ENCODE peak calls at places on chromosome 1, in ten cellular contexts. One of them, this sample, is unnamed.
A peak's percentile ranks its signal among the peaks of the same experiment; 100 is the strongest.

GRCh38 chr1:155219592-155220031 is 11.1 kb downstream of the MTX1 start:
- DNase-seq in mammary epithelial cell: no peak
- DNase-seq in astrocyte of the cerebellum: no peak
- DNase-seq in neural crest cell: no peak
- DNase-seq in upper lobe of right lung: no peak
- DNase-seq in cardiac muscle cell: peak; percentile 40
- DNase-seq in fibroblast of pulmonary artery: no peak
- DNase-seq in ovary: peak; percentile 62
- DNase-seq in heart left ventricle: no peak
- DNase-seq in fibroblast of mammary gland: no peak
- DNase-seq in this sample: no peak

GRCh38 chr1:47651311-47652089 is 213.7 kb downstream of the FOXD2 start:
- DNase-seq in ovary: no peak
- DNase-seq in upper lobe of right lung: peak; percentile 28
- DNase-seq in astrocyte of the cerebellum: no peak
- DNase-seq in neural crest cell: no peak
- DNase-seq in heart left ventricle: no peak
- DNase-seq in mammary epithelial cell: no peak
- DNase-seq in fibroblast of pulmonary artery: no peak
- DNase-seq in fibroblast of mammary gland: no peak
- DNase-seq in cardiac muscle cell: no peak
- DNase-seq in this sample: no peak

GRCh38 chr1:112702420-112703261 is 4.3 kb downstream of the RHOC start:
- DNase-seq in heart left ventricle: no peak
- DNase-seq in mammary epithelial cell: no peak
- DNase-seq in astrocyte of the cerebellum: no peak
- DNase-seq in fibroblast of pulmonary artery: no peak
- DNase-seq in cardiac muscle cell: no peak
- DNase-seq in ovary: no peak
- DNase-seq in upper lobe of right lung: peak; percentile 36
- DNase-seq in fibroblast of mammary gland: no peak
- DNase-seq in neural crest cell: no peak
- DNase-seq in this sample: no peak

GRCh38 chr1:156627313-156627880 is 8.2 kb downstream of the HAPLN2 start:
- DNase-seq in heart left ventricle: no peak
- DNase-seq in astrocyte of the cerebellum: no peak
- DNase-seq in mammary epithelial cell: peak; percentile 57
- DNase-seq in upper lobe of right lung: no peak
- DNase-seq in cardiac muscle cell: peak; percentile 47
- DNase-seq in neural crest cell: peak; percentile 55
- DNase-seq in ovary: no peak
- DNase-seq in fibroblast of pulmonary artery: peak; percentile 68
- DNase-seq in fibroblast of mammary gland: peak; percentile 51
- DNase-seq in this sample: no peak

GRCh38 chr1:204288061-204288588 is 71.6 kb downstream of the PLEKHA6 start:
- DNase-seq in heart left ventricle: peak; percentile 92
- DNase-seq in upper lobe of right lung: peak; percentile 86
- DNase-seq in neural crest cell: no peak
- DNase-seq in cardiac muscle cell: peak; percentile 65
- DNase-seq in mammary epithelial cell: peak; percentile 95
- DNase-seq in fibroblast of pulmonary artery: peak; percentile 52
- DNase-seq in fibroblast of mammary gland: peak; percentile 54
- DNase-seq in astrocyte of the cerebellum: no peak
- DNase-seq in ovary: peak; percentile 80
- DNase-seq in this sample: no peak

GRCh38 chr1:152761609-152762213 is 3.9 kb downstream of the KPRP start:
- DNase-seq in cardiac muscle cell: no peak
- DNase-seq in ovary: no peak
- DNase-seq in upper lobe of right lung: no peak
- DNase-seq in fibroblast of mammary gland: peak; percentile 71
- DNase-seq in mammary epithelial cell: peak; percentile 63
- DNase-seq in heart left ventricle: no peak
- DNase-seq in fibroblast of pulmonary artery: no peak
- DNase-seq in astrocyte of the cerebellum: no peak
- DNase-seq in neural crest cell: no peak
- DNase-seq in this sample: no peak

GRCh38 chr1:58823481-58824010 is 39.7 kb upstream of the JUN start:
- DNase-seq in fibroblast of pulmonary artery: peak; percentile 72
- DNase-seq in fibroblast of mammary gland: peak; percentile 94
- DNase-seq in cardiac muscle cell: peak; percentile 62
- DNase-seq in neural crest cell: no peak
- DNase-seq in heart left ventricle: no peak
- DNase-seq in ovary: no peak
- DNase-seq in upper lobe of right lung: no peak
- DNase-seq in astrocyte of the cerebellum: peak; percentile 49
- DNase-seq in mammary epithelial cell: peak; percentile 88
- DNase-seq in this sample: no peak

GRCh38 chr1:180219776-180220175 is 10.3 kb upstream of the LHX4 start:
- DNase-seq in fibroblast of pulmonary artery: no peak
- DNase-seq in ovary: no peak
- DNase-seq in fibroblast of mammary gland: no peak
- DNase-seq in astrocyte of the cerebellum: no peak
- DNase-seq in neural crest cell: no peak
- DNase-seq in cardiac muscle cell: no peak
- DNase-seq in mammary epithelial cell: no peak
- DNase-seq in heart left ventricle: no peak
- DNase-seq in upper lobe of right lung: peak; percentile 22
- DNase-seq in this sample: no peak

GRCh38 chr1:236692722-236693121 is 6.4 kb downstream of the ACTN2 start:
- DNase-seq in fibroblast of mammary gland: no peak
- DNase-seq in upper lobe of right lung: no peak
- DNase-seq in cardiac muscle cell: no peak
- DNase-seq in ovary: no peak
- DNase-seq in mammary epithelial cell: no peak
- DNase-seq in neural crest cell: no peak
- DNase-seq in astrocyte of the cerebellum: no peak
- DNase-seq in heart left ventricle: no peak
- DNase-seq in fibroblast of pulmonary artery: no peak
- DNase-seq in this sample: no peak

GRCh38 chr1:37437058-37437457 is 37.3 kb upstream of the ZC3H12A start:
- DNase-seq in cardiac muscle cell: no peak
- DNase-seq in fibroblast of pulmonary artery: no peak
- DNase-seq in heart left ventricle: no peak
- DNase-seq in ovary: no peak
- DNase-seq in neural crest cell: no peak
- DNase-seq in upper lobe of right lung: no peak
- DNase-seq in astrocyte of the cerebellum: no peak
- DNase-seq in fibroblast of mammary gland: no peak
- DNase-seq in mammary epithelial cell: no peak
- DNase-seq in this sample: no peak

GRCh38 chr1:15295676-15296075 is 48.7 kb downstream of the FHAD1 start:
- DNase-seq in fibroblast of pulmonary artery: no peak
- DNase-seq in neural crest cell: no peak
- DNase-seq in ovary: no peak
- DNase-seq in upper lobe of right lung: no peak
- DNase-seq in cardiac muscle cell: peak; percentile 9
- DNase-seq in astrocyte of the cerebellum: no peak
- DNase-seq in fibroblast of mammary gland: no peak
- DNase-seq in heart left ventricle: no peak
- DNase-seq in mammary epithelial cell: peak; percentile 37
- DNase-seq in this sample: no peak

GRCh38 chr1:185785586-185785985 is 51.4 kb downstream of the HMCN1 start:
- DNase-seq in mammary epithelial cell: no peak
- DNase-seq in ovary: no peak
- DNase-seq in upper lobe of right lung: no peak
- DNase-seq in cardiac muscle cell: no peak
- DNase-seq in fibroblast of pulmonary artery: no peak
- DNase-seq in fibroblast of mammary gland: no peak
- DNase-seq in heart left ventricle: no peak
- DNase-seq in astrocyte of the cerebellum: no peak
- DNase-seq in neural crest cell: no peak
- DNase-seq in this sample: no peak

GRCh38 chr1:205928256-205928655 is 15.0 kb downstream of the SLC26A9 start:
- DNase-seq in fibroblast of mammary gland: no peak
- DNase-seq in ovary: no peak
- DNase-seq in neural crest cell: no peak
- DNase-seq in heart left ventricle: no peak
- DNase-seq in mammary epithelial cell: no peak
- DNase-seq in upper lobe of right lung: no peak
- DNase-seq in cardiac muscle cell: no peak
- DNase-seq in astrocyte of the cerebellum: no peak
- DNase-seq in fibroblast of pulmonary artery: no peak
- DNase-seq in this sample: no peak

GRCh38 chr1:216598448-216598847 is 124.8 kb downstream of the ESRRG start:
- DNase-seq in neural crest cell: no peak
- DNase-seq in astrocyte of the cerebellum: no peak
- DNase-seq in ovary: no peak
- DNase-seq in fibroblast of pulmonary artery: no peak
- DNase-seq in upper lobe of right lung: no peak
- DNase-seq in cardiac muscle cell: no peak
- DNase-seq in heart left ventricle: no peak
- DNase-seq in fibroblast of mammary gland: no peak
- DNase-seq in mammary epithelial cell: no peak
- DNase-seq in this sample: no peak

GRCh38 chr1:174136714-174137113 is 22.6 kb upstream of the RABGAP1L start:
- DNase-seq in mammary epithelial cell: no peak
- DNase-seq in heart left ventricle: no peak
- DNase-seq in fibroblast of mammary gland: no peak
- DNase-seq in fibroblast of pulmonary artery: no peak
- DNase-seq in astrocyte of the cerebellum: no peak
- DNase-seq in neural crest cell: no peak
- DNase-seq in ovary: no peak
- DNase-seq in cardiac muscle cell: no peak
- DNase-seq in upper lobe of right lung: no peak
- DNase-seq in this sample: no peak

GRCh38 chr1:16903054-16903453 is 7.3 kb downstream of the RNU1-2 start:
- DNase-seq in cardiac muscle cell: peak; percentile 66
- DNase-seq in fibroblast of mammary gland: peak; percentile 86
- DNase-seq in fibroblast of pulmonary artery: peak; percentile 48
- DNase-seq in astrocyte of the cerebellum: no peak
- DNase-seq in neural crest cell: no peak
- DNase-seq in ovary: no peak
- DNase-seq in upper lobe of right lung: no peak
- DNase-seq in heart left ventricle: no peak
- DNase-seq in mammary epithelial cell: peak; percentile 38
- DNase-seq in this sample: no peak

GRCh38 chr1:179807691-179808485 is 64.8 kb downstream of the FAM163A start:
- DNase-seq in heart left ventricle: no peak
- DNase-seq in fibroblast of pulmonary artery: peak; percentile 95
- DNase-seq in upper lobe of right lung: no peak
- DNase-seq in astrocyte of the cerebellum: no peak
- DNase-seq in mammary epithelial cell: peak; percentile 8
- DNase-seq in fibroblast of mammary gland: peak; percentile 30
- DNase-seq in ovary: no peak
- DNase-seq in neural crest cell: no peak
- DNase-seq in cardiac muscle cell: peak; percentile 97
- DNase-seq in this sample: peak; percentile 67

GRCh38 chr1:38615680-38616079 is 243.9 kb downstream of the RRAGC start:
- DNase-seq in neural crest cell: no peak
- DNase-seq in fibroblast of mammary gland: no peak
- DNase-seq in ovary: no peak
- DNase-seq in heart left ventricle: no peak
- DNase-seq in fibroblast of pulmonary artery: no peak
- DNase-seq in astrocyte of the cerebellum: no peak
- DNase-seq in upper lobe of right lung: no peak
- DNase-seq in cardiac muscle cell: no peak
- DNase-seq in mammary epithelial cell: no peak
- DNase-seq in this sample: no peak
- TF ChIP-seq CTCF in neural crest cell: peak; percentile 39
- TF ChIP-seq CTCF in fibroblast of mammary gland: peak; percentile 23
- TF ChIP-seq CTCF in ovary: no peak
- TF ChIP-seq CTCF in heart left ventricle: no peak
- TF ChIP-seq CTCF in fibroblast of pulmonary artery: no peak
- TF ChIP-seq CTCF in astrocyte of the cerebellum: no peak
- TF ChIP-seq CTCF in upper lobe of right lung: no peak
- TF ChIP-seq CTCF in cardiac muscle cell: no peak
- TF ChIP-seq CTCF in mammary epithelial cell: peak; percentile 40
- TF ChIP-seq CTCF in this sample: peak; percentile 59

GRCh38 chr1:202207292-202207691 is 13.7 kb downstream of the LGR6 start:
- DNase-seq in heart left ventricle: no peak
- DNase-seq in neural crest cell: no peak
- DNase-seq in cardiac muscle cell: peak; percentile 86
- DNase-seq in astrocyte of the cerebellum: peak; percentile 79
- DNase-seq in fibroblast of pulmonary artery: peak; percentile 80
- DNase-seq in mammary epithelial cell: peak; percentile 30
- DNase-seq in ovary: no peak
- DNase-seq in fibroblast of mammary gland: peak; percentile 63
- DNase-seq in upper lobe of right lung: no peak
- DNase-seq in this sample: no peak
- TF ChIP-seq CTCF in heart left ventricle: no peak
- TF ChIP-seq CTCF in neural crest cell: peak; percentile 27
- TF ChIP-seq CTCF in cardiac muscle cell: peak; percentile 30
- TF ChIP-seq CTCF in astrocyte of the cerebellum: peak; percentile 49
- TF ChIP-seq CTCF in fibroblast of pulmonary artery: peak; percentile 37
- TF ChIP-seq CTCF in mammary epithelial cell: no peak
- TF ChIP-seq CTCF in ovary: no peak
- TF ChIP-seq CTCF in fibroblast of mammary gland: no peak
- TF ChIP-seq CTCF in upper lobe of right lung: no peak
- TF ChIP-seq CTCF in this sample: peak; percentile 75

DNA sequence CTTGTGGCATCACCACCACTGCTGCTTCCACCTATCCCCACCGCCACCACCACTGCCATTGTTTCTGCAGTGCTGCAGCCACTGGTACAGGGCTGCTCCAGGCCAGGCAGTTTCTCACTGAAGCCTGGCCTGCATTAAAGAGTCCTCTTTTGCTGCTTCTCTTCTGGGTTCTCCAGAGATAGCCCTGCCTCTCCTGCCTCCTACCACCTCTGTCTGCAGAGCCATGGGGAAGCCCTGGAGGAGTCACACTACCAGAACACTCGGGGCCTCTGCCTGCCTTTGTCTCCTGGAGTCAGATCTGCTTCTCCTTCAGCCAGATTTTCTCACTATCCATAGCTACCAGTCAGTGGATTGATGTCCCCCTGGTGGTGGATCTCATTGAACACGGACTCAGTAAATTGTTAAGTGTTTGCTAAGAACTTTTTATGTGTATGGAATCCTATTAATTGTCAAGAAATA is 37.7 kb upstream of the DDAH1 start:
- DNase-seq in mammary epithelial cell: peak; percentile 48
- DNase-seq in neural crest cell: peak; percentile 40
- DNase-seq in upper lobe of right lung: no peak
- DNase-seq in fibroblast of pulmonary artery: peak; percentile 92
- DNase-seq in fibroblast of mammary gland: peak; percentile 84
- DNase-seq in cardiac muscle cell: peak; percentile 89
- DNase-seq in heart left ventricle: peak; percentile 56
- DNase-seq in astrocyte of the cerebellum: peak; percentile 68
- DNase-seq in ovary: no peak
- DNase-seq in this sample: no peak
- TF ChIP-seq CTCF in mammary epithelial cell: peak; percentile 50
- TF ChIP-seq CTCF in neural crest cell: peak; percentile 78
- TF ChIP-seq CTCF in upper lobe of right lung: peak; percentile 56
- TF ChIP-seq CTCF in fibroblast of pulmonary artery: peak; percentile 80
- TF ChIP-seq CTCF in fibroblast of mammary gland: peak; percentile 64
- TF ChIP-seq CTCF in cardiac muscle cell: peak; percentile 74
- TF ChIP-seq CTCF in heart left ventricle: peak; percentile 71
- TF ChIP-seq CTCF in astrocyte of the cerebellum: peak; percentile 68
- TF ChIP-seq CTCF in ovary: peak; percentile 17
- TF ChIP-seq CTCF in this sample: peak; percentile 79

DNA sequence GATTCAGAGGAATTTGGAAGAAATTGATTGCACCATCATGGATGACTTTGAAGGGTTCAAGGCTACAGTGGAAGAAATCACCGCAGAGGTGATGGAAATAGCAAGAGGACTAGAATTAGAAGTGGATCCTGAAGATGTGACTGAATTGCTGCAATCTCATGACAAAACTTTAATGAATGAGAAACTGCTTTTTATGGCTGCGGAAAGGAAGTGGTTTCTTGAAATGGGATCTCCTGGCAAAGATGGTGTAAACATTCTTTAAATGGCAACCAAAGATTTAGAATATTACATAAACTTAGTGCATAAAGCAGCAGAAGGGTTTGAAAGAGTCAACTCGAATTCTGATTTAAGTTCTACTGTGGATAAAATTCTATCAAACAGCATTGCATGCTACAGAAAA is 698.6 kb downstream of the PLA2G4A start:
- DNase-seq in fibroblast of mammary gland: no peak
- DNase-seq in fibroblast of pulmonary artery: no peak
- DNase-seq in cardiac muscle cell: no peak
- DNase-seq in heart left ventricle: no peak
- DNase-seq in astrocyte of the cerebellum: no peak
- DNase-seq in neural crest cell: no peak
- DNase-seq in ovary: no peak
- DNase-seq in mammary epithelial cell: no peak
- DNase-seq in upper lobe of right lung: no peak
- DNase-seq in this sample: no peak
- TF ChIP-seq CTCF in fibroblast of mammary gland: no peak
- TF ChIP-seq CTCF in fibroblast of pulmonary artery: no peak
- TF ChIP-seq CTCF in cardiac muscle cell: no peak
- TF ChIP-seq CTCF in heart left ventricle: no peak
- TF ChIP-seq CTCF in astrocyte of the cerebellum: no peak
- TF ChIP-seq CTCF in neural crest cell: no peak
- TF ChIP-seq CTCF in ovary: no peak
- TF ChIP-seq CTCF in mammary epithelial cell: no peak
- TF ChIP-seq CTCF in upper lobe of right lung: no peak
- TF ChIP-seq CTCF in this sample: no peak